ENCODE peak calls at places on chromosomes 2 and 18, in ten cellular contexts. D is stimulated activated naive B cell treated with anti-CD40 and anti-IgM and Interleukin-4, amounts not matched to agents 10 μg/mL and 1 μg/mL and 100 μg/mL, for 72 hours; T is H54; I is NCI-H748 treated with DMSO at 0.1 percent for 48 hours; K is Caco-2; A is uterus; Q is neural progenitor cell; L is HTR-8/SVneo; E is HT-29; G is cardiac muscle cell. X is an unnamed sample.
A peak's percentile ranks its signal among the peaks of the same experiment; 100 is the strongest.

GRCh38 chr18:74622079-74622478 is 24.4 kb downstream of the ZNF407 start:
- DNase-seq in D (no peak), T (no peak), I (no peak), K (no peak), A (no peak), Q (no peak), L (no peak), E (no peak), G (no peak), X (no peak)

GRCh38 chr2:195322324-195322723 is 334.7 kb upstream of the SLC39A10 start:
- DNase-seq in D (no peak), T (no peak), I (no peak), K (no peak), A (peak; percentile 16), Q (no peak), L (peak; percentile 20), E (peak; percentile 85), G (peak; percentile 38), X (no peak)

GRCh38 chr18:11850821-11851155 is 425 bp upstream of the CHMP1B start:
- DNase-seq in D (no peak), T (no peak), I (peak; percentile 63), K (no peak), A (no peak), Q (no peak), L (no peak), E (peak; percentile 63), G (no peak), X (no peak)

GRCh38 chr2:218010116-218010837 is 7.5 kb upstream of the TNS1 start:
- DNase-seq in D (no peak), T (peak; percentile 40), I (no peak), K (peak; percentile 64), A (peak; percentile 57), Q (peak; percentile 72), L (peak; percentile 64), E (peak; percentile 50), G (peak; percentile 66), X (no peak)

GRCh38 chr2:134141598-134142340 is 112.1 kb upstream of the MGAT5 start:
- DNase-seq in D (no peak), T (no peak), I (no peak), K (no peak), A (no peak), Q (no peak), L (no peak), E (no peak), G (no peak), X (no peak)

GRCh38 chr18:26547302-26548143 is 830 bp downstream of the KCTD1 start:
- DNase-seq in D (peak; percentile 52), T (no peak), I (peak; percentile 86), K (no peak), A (peak; percentile 69), Q (peak; percentile 92), L (no peak), E (no peak), G (peak; percentile 86), X (peak; percentile 66)

GRCh38 chr2:8599421-8600242 is 82.2 kb upstream of the ID2 start:
- DNase-seq in D (no peak), T (no peak), I (no peak), K (no peak), A (no peak), Q (no peak), L (no peak), E (no peak), G (no peak), X (no peak)

GRCh38 chr2:240287011-240287410 is 146.6 kb upstream of the OTOS start:
- DNase-seq in D (no peak), T (no peak), I (no peak), K (no peak), A (no peak), Q (no peak), L (no peak), E (no peak), G (no peak), X (no peak)

GRCh38 chr2:207251573-207252192 is 85.9 kb upstream of the KLF7 start:
- DNase-seq in D (no peak), T (no peak), I (no peak), K (no peak), A (no peak), Q (no peak), L (no peak), E (no peak), G (no peak), X (no peak)

GRCh38 chr2:191910518-191910917 is 63.6 kb upstream of the CAVIN2 start:
- DNase-seq in D (no peak), T (peak; percentile 46), I (no peak), K (no peak), A (no peak), Q (no peak), L (peak; percentile 45), E (no peak), G (no peak), X (no peak)

GRCh38 chr18:46096651-46097300 is 1.3 kb downstream of the ATP5F1A start:
- DNase-seq in D (no peak), T (no peak), I (no peak), K (no peak), A (no peak), Q (no peak), L (no peak), E (no peak), G (no peak), X (no peak)

GRCh38 chr18:34342960-34343359 is 118.2 kb upstream of the NOL4 start:
- DNase-seq in D (no peak), T (peak; percentile 3), I (no peak), K (no peak), A (no peak), Q (no peak), L (no peak), E (no peak), G (no peak), X (no peak)

GRCh38 chr2:164620873-164621760 is at the start of gene GRB14:
- DNase-seq in D (no peak), T (no peak), I (peak; percentile 68), K (peak; percentile 85), A (no peak), Q (peak; percentile 72), L (peak; percentile 32), E (peak; percentile 85), G (peak; percentile 66), X (no peak)

GRCh38 chr2:20226152-20226545 is 1.2 kb upstream of the SDC1 start:
- DNase-seq in D (no peak), T (no peak), I (no peak), K (peak; percentile 23), A (no peak), Q (no peak), L (no peak), E (no peak), G (no peak), X (no peak)

GRCh38 chr2:53021285-53021684 is 746.3 kb upstream of the CHAC2 start:
- DNase-seq in D (no peak), T (no peak), I (no peak), K (no peak), A (no peak), Q (no peak), L (no peak), E (no peak), G (no peak), X (no peak)

GRCh38 chr18:33611525-33612135 is 33.6 kb downstream of the ASXL3 start:
- DNase-seq in D (no peak), T (no peak), I (no peak), K (no peak), A (no peak), Q (no peak), L (no peak), E (no peak), G (no peak), X (no peak)

GRCh38 chr2:227932403-227932802 is 61.0 kb downstream of the DAW1 start:
- DNase-seq in D (no peak), T (no peak), I (no peak), K (no peak), A (no peak), Q (no peak), L (no peak), E (peak; percentile 20), G (no peak), X (no peak)

GRCh38 chr2:215003001-215003400 is 135.4 kb downstream of the ABCA12 start:
- DNase-seq in D (no peak), T (no peak), I (no peak), K (no peak), A (no peak), Q (peak; percentile 14), L (no peak), E (no peak), G (no peak), X (no peak)

GRCh38 chr2:84424152-84424551 is 34.9 kb downstream of the SUCLG1 start:
- DNase-seq in D (no peak), T (peak; percentile 9), I (no peak), K (no peak), A (no peak), Q (no peak), L (no peak), E (peak; percentile 30), G (peak; percentile 5), X (no peak)